ENCODE peak calls at places on chromosomes 16 and 17, in ten cellular contexts. C is small intestine, F is Karpas-422, E is lung, N is ovary, D is mammary epithelial cell, U is stomach, O is transverse colon, W is H9, K is neural progenitor cell. X is an unnamed sample.

GRCh38 chr16:89525146-89525913 is 17.1 kb downstream of the SPG7 start:
- DNase-seq in C (no peak), F (no peak), E (no peak), N (no peak), D (no peak), U (no peak), O (peak; percentile 24), W (no peak), K (no peak), X (no peak)

GRCh38 chr17:70863436-70864248 is 694.3 kb downstream of the KCNJ2 start:
- DNase-seq in C (peak; percentile 3), F (no peak), E (no peak), N (no peak), D (no peak), U (no peak), O (no peak), W (no peak), K (no peak), X (no peak)

GRCh38 chr16:15897386-15897785 is 9.0 kb upstream of the CEP20 start:
- DNase-seq in C (no peak), F (no peak), E (no peak), N (no peak), D (no peak), U (no peak), O (no peak), W (no peak), K (no peak), X (no peak)

GRCh38 chr17:73342057-73342522 is 30.3 kb upstream of the CDC42EP4 start:
- DNase-seq in C (peak; percentile 15), F (no peak), E (peak; percentile 49), N (peak; percentile 85), D (peak; percentile 96), U (peak; percentile 77), O (peak; percentile 65), W (peak; percentile 96), K (peak; percentile 93), X (peak; percentile 98)

GRCh38 chr16:71273384-71273783 is 15.8 kb downstream of the CMTR2 start:
- DNase-seq in C (no peak), F (peak; percentile 16), E (no peak), N (no peak), D (no peak), U (no peak), O (no peak), W (no peak), K (no peak), X (no peak)

GRCh38 chr17:53032861-53033271 is 789.9 kb upstream of the KIF2B start:
- DNase-seq in C (peak; percentile 59), F (peak; percentile 51), E (no peak), N (no peak), D (peak; percentile 50), U (no peak), O (peak; percentile 23), W (peak; percentile 89), K (peak; percentile 87), X (peak; percentile 87)

GRCh38 chr16:79419148-79419547 is 181.4 kb downstream of the MAF start:
- DNase-seq in C (no peak), F (no peak), E (no peak), N (no peak), D (no peak), U (no peak), O (no peak), W (no peak), K (no peak), X (no peak)

GRCh38 chr17:48719642-48720262 is 2.6 kb downstream of the PRAC1 start:
- DNase-seq in C (no peak), F (no peak), E (no peak), N (no peak), D (no peak), U (no peak), O (no peak), W (peak; percentile 93), K (peak; percentile 74), X (no peak)

GRCh38 chr17:81387235-81388060 is 7.8 kb upstream of the BAHCC1 start:
- DNase-seq in C (peak; percentile 74), F (no peak), E (peak; percentile 63), N (no peak), D (no peak), U (peak; percentile 53), O (peak; percentile 76), W (no peak), K (peak; percentile 86), X (no peak)

GRCh38 chr17:81298325-81298990 is 3.4 kb upstream of the SLC38A10 start:
- DNase-seq in C (no peak), F (no peak), E (peak; percentile 40), N (no peak), D (no peak), U (no peak), O (no peak), W (no peak), K (no peak), X (no peak)

GRCh38 chr16:49643429-49644142 is 212.3 kb downstream of the ZNF423 start:
- DNase-seq in C (no peak), F (no peak), E (no peak), N (no peak), D (no peak), U (no peak), O (no peak), W (no peak), K (no peak), X (no peak)

GRCh38 chr16:85527767-85528297 is 85.3 kb upstream of the GSE1 start:
- DNase-seq in C (no peak), F (no peak), E (no peak), N (no peak), D (no peak), U (no peak), O (no peak), W (no peak), K (no peak), X (no peak)
- H3K9me3 ChIP-seq in C (no peaks in the 10 kb centered on the region), F (no peaks in the 10 kb centered on the region), E (no peaks in the 10 kb centered on the region), N (no peaks in the 10 kb centered on the region), D (no peaks in the 10 kb centered on the region), U (no peaks in the 10 kb centered on the region), O (no peaks in the 10 kb centered on the region), W (no peaks in the 10 kb centered on the region), K (no peaks in the 10 kb centered on the region), X (no peaks in the 10 kb centered on the region)

GRCh38 chr16:86300746-86301480 is 209.4 kb upstream of the FOXF1 start:
- DNase-seq in C (no peak), F (no peak), E (no peak), N (no peak), D (no peak), U (no peak), O (no peak), W (no peak), K (peak; percentile 69), X (peak; percentile 78)
- H3K27me3 ChIP-seq in C (no peaks in the 10 kb centered on the region), F (no peaks in the 10 kb centered on the region), E (no peaks in the 10 kb centered on the region), N (no peaks in the 10 kb centered on the region), D (peaks cover 1% of the 10 kb centered on the region), U (peaks cover 53% of the 10 kb centered on the region), O (peaks cover 25% of the 10 kb centered on the region), W (no peaks in the 10 kb centered on the region), K (peaks cover 38% of the 10 kb centered on the region), X (no peaks in the 10 kb centered on the region)

GRCh38 chr17:13981881-13982280 is 87.4 kb upstream of the COX10 start:
- DNase-seq in C (no peak), F (no peak), E (no peak), N (no peak), D (no peak), U (no peak), O (no peak), W (no peak), K (no peak), X (no peak)
- H3K9me3 ChIP-seq in C (no peaks in the 10 kb centered on the region), F (no peaks in the 10 kb centered on the region), E (peaks cover 4% of the 10 kb centered on the region), N (no peaks in the 10 kb centered on the region), D (no peaks in the 10 kb centered on the region), U (no peaks in the 10 kb centered on the region), O (no peaks in the 10 kb centered on the region), W (no peaks in the 10 kb centered on the region), K (no peaks in the 10 kb centered on the region), X (no peaks in the 10 kb centered on the region)

GRCh38 chr17:79453481-79453880 is 157.4 kb downstream of the RBFOX3 start:
- DNase-seq in C (no peak), F (no peak), E (no peak), N (no peak), D (no peak), U (no peak), O (no peak), W (no peak), K (no peak), X (no peak)
- H3K27me3 ChIP-seq in C (no peaks in the 10 kb centered on the region), F (no peaks in the 10 kb centered on the region), E (no peaks in the 10 kb centered on the region), N (no peaks in the 10 kb centered on the region), D (no peaks in the 10 kb centered on the region), U (peaks cover 23% of the 10 kb centered on the region), O (no peaks in the 10 kb centered on the region), W (no peaks in the 10 kb centered on the region), K (no peaks in the 10 kb centered on the region), X (no peaks in the 10 kb centered on the region)

GRCh38 chr17:17718251-17718650 is 37.0 kb downstream of the RAI1 start:
- DNase-seq in C (no peak), F (no peak), E (no peak), N (no peak), D (no peak), U (no peak), O (no peak), W (no peak), K (no peak), X (no peak)
- H3K9me3 ChIP-seq in C (no peaks in the 10 kb centered on the region), F (no peaks in the 10 kb centered on the region), E (no peaks in the 10 kb centered on the region), N (no peaks in the 10 kb centered on the region), D (no peaks in the 10 kb centered on the region), U (no peaks in the 10 kb centered on the region), O (no peaks in the 10 kb centered on the region), W (no peaks in the 10 kb centered on the region), K (no peaks in the 10 kb centered on the region), X (no peaks in the 10 kb centered on the region)

GRCh38 chr17:76539631-76540271 is at the start of gene PRCD:
- DNase-seq in C (no peak), F (peak; percentile 53), E (no peak), N (no peak), D (no peak), U (no peak), O (no peak), W (peak; percentile 58), K (peak; percentile 47), X (peak; percentile 93)

GRCh38 chr17:76538941-76539340 is 903 bp upstream of the PRCD start:
- DNase-seq in C (no peak), F (no peak), E (no peak), N (no peak), D (no peak), U (no peak), O (no peak), W (no peak), K (no peak), X (no peak)

GRCh38 chr17:76541739-76542450 is 2.1 kb downstream of the PRCD start:
- DNase-seq in C (no peak), F (no peak), E (no peak), N (no peak), D (no peak), U (no peak), O (no peak), W (no peak), K (no peak), X (peak; percentile 76)

GRCh38 chr17:76542566-76542971 is 2.7 kb downstream of the PRCD start:
- DNase-seq in C (peak; percentile 45), F (no peak), E (no peak), N (no peak), D (no peak), U (no peak), O (no peak), W (no peak), K (no peak), X (no peak)

GRCh38 chr17:76540381-76541300 is 797 bp downstream of the PRCD start:
- DNase-seq in C (peak; percentile 92), F (peak; percentile 94), E (peak; percentile 94), N (peak; percentile 92), D (peak; percentile 92), U (peak; percentile 92), O (peak; percentile 91), W (peak; percentile 100), K (peak; percentile 96), X (peak; percentile 100)
- H3K27me3 ChIP-seq in C (no peaks in the 10 kb centered on the region), F (no peaks in the 10 kb centered on the region), E (no peaks in the 10 kb centered on the region), N (no peaks in the 10 kb centered on the region), D (no peaks in the 10 kb centered on the region), U (peaks cover 82% of the 10 kb centered on the region), O (peaks cover 50% of the 10 kb centered on the region), W (peaks cover 20% of the 10 kb centered on the region), K (peaks cover 67% of the 10 kb centered on the region), X (no peaks in the 10 kb centered on the region)

X was measured in WERI-Rb-1.